ENCODE peak calls at places on chromosomes 11 and 22, in seven cellular contexts. M is hepatocyte, Z is OCI-LY7, D is pancreas, A is NT2/D1, C is neural progenitor cell, F is thoracic aorta. U is an unnamed sample. For H3K9me3, the result is how much of the 10 kb centered on the place peaks cover.

GRCh38 chr11:76601272-76601671 is 69.3 kb downstream of the LRRC32 start:
- DNase-seq in M (peak), Z (no peak), D (no peak), A (no peak), C (no peak), F (no peak), U (no peak)

GRCh38 chr22:41587347-41587723 is 2.3 kb downstream of the PMM1 start:
- DNase-seq in M (no peak), Z (no peak), D (no peak), A (no peak), C (no peak), F (no peak), U (no peak)

GRCh38 chr11:9600651-9601040 is 27.2 kb downstream of the WEE1 start:
- DNase-seq in M (peak), Z (peak), D (no peak), A (no peak), C (no peak), F (no peak), U (no peak)

GRCh38 chr11:75325713-75326438 is 25.6 kb downstream of the ARRB1 start:
- DNase-seq in M (peak), Z (no peak), D (no peak), A (no peak), C (no peak), F (peak), U (no peak)

GRCh38 chr22:37213941-37214340 is 1.7 kb upstream of the SSTR3 start:
- DNase-seq in M (no peak), Z (no peak), D (no peak), A (no peak), C (no peak), F (no peak), U (no peak)

GRCh38 chr22:50708474-50708873 is 29.5 kb upstream of the ACR start:
- DNase-seq in M (no peak), Z (no peak), D (no peak), A (no peak), C (no peak), F (no peak), U (no peak)

GRCh38 chr11:62732830-62733229 is 4.5 kb downstream of the TTC9C start:
- DNase-seq in M (no peak), Z (peak), D (no peak), A (no peak), C (no peak), F (no peak), U (no peak)

GRCh38 chr11:82864268-82864667 is 36.0 kb downstream of the PRCP start:
- DNase-seq in M (peak), Z (peak), D (peak), A (peak), C (peak), F (no peak), U (peak)

GRCh38 chr11:79419120-79419519 is 21.7 kb downstream of the TENM4 start:
- DNase-seq in M (peak), Z (no peak), D (no peak), A (no peak), C (no peak), F (no peak), U (no peak)

GRCh38 chr11:9385288-9385902 is 943 bp downstream of the IPO7 start:
- DNase-seq in M (no peak), Z (peak), D (peak), A (no peak), C (no peak), F (no peak), U (no peak)

GRCh38 chr22:25700996-25701815 is 40.8 kb upstream of the MYO18B start:
- DNase-seq in M (peak), Z (no peak), D (no peak), A (no peak), C (peak), F (no peak), U (no peak)

GRCh38 chr22:27719535-27720227 is 81.9 kb downstream of the MN1 start:
- DNase-seq in M (no peak), Z (peak), D (no peak), A (no peak), C (no peak), F (no peak), U (no peak)

GRCh38 chr11:109911488-109911887 is 181.7 kb upstream of the ZC3H12C start:
- DNase-seq in M (no peak), Z (no peak), D (no peak), A (no peak), C (no peak), F (no peak), U (no peak)

GRCh38 chr11:19790831-19791552 is 78.4 kb downstream of the NAV2 start:
- DNase-seq in M (no peak), Z (peak), D (peak), A (no peak), C (no peak), F (no peak), U (no peak)

GRCh38 chr11:105582497-105582896 is 27.4 kb upstream of the GRIA4 start:
- DNase-seq in M (no peak), Z (no peak), D (no peak), A (no peak), C (no peak), F (no peak), U (no peak)

GRCh38 chr11:118175031-118175531 is 1.4 kb downstream of the SCN2B start:
- DNase-seq in M (no peak), Z (no peak), D (no peak), A (no peak), C (no peak), F (no peak), U (no peak)

GRCh38 chr11:28464252-28464867 is 356.2 kb downstream of the METTL15 start:
- DNase-seq in M (no peak), Z (no peak), D (no peak), A (no peak), C (no peak), F (no peak), U (no peak)

GRCh38 chr11:75323609-75324008 is 27.9 kb downstream of the ARRB1 start:
- DNase-seq in M (peak), Z (no peak), D (no peak), A (no peak), C (no peak), F (no peak), U (no peak)

GRCh38 chr22:43616645-43617044 is 195.5 kb downstream of the EFCAB6 start:
- DNase-seq in M (peak), Z (no peak), D (no peak), A (no peak), C (no peak), F (no peak), U (no peak)

GRCh38 chr11:102751673-102752072 is 26.9 kb upstream of the MMP8 start:
- DNase-seq in M (no peak), Z (no peak), D (no peak), A (no peak), C (no peak), F (no peak), U (no peak)
- H3K4me3 ChIP-seq in M (no peak), Z (no peak), D (no peak), A (no peak), C (no peak), F (no peak), U (no peak)

GRCh38 chr22:11616811-11617210 is 3911.2 kb upstream of the OR11H1 start:
- DNase-seq in M (no peak), Z (no peak), D (no peak), A (no peak), C (no peak), F (no peak), U (no peak)

GRCh38 chr22:11613898-11614755 is 3913.9 kb upstream of the OR11H1 start:
- DNase-seq in M (no peak), Z (no peak), D (no peak), A (no peak), C (no peak), F (no peak), U (no peak)
- H3K9me3 ChIP-seq in M (under half), Z (under half), D (under half), A (under half), C (half or more), F (under half), U (under half)

DNA sequence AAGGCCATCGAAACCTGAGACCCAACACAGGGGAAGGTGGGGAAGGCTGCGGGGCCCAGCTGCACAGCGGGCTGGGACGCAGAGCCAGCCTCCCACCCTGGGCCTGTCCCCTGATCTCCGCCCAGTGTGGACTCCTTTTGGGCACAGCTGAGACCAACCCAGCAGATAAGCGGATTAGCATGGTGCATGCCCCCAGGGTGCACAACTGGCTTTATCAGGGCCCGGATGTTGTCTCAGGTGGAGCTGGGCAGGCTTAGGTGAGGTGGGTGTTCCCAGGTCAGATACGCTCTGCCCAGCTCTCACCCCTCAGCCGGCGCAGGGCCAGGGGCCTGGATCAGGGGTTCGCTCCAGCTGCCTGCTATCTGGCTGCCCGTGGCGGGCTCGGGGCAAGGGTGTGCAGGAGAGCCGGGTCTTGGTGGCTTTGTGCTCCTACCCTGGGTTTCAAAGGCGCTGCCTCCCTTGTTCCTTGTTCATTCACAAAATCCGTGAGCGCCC is 28.0 kb upstream of the MUC5AC start:
- DNase-seq in M (no peak), Z (no peak), D (no peak), A (no peak), C (peak), F (no peak), U (no peak)
- H3K4me3 ChIP-seq in M (no peak), Z (no peak), D (no peak), A (no peak), C (no peak), F (no peak), U (no peak)

GRCh38 chr11:70546179-70546940 is 148.0 kb downstream of the CTTN start:
- DNase-seq in M (no peak), Z (no peak), D (no peak), A (no peak), C (no peak), F (no peak), U (no peak)

GRCh38 chr11:70545626-70545945 is 147.3 kb downstream of the CTTN start:
- DNase-seq in M (no peak), Z (no peak), D (no peak), A (no peak), C (no peak), F (no peak), U (no peak)

GRCh38 chr11:70543611-70544010 is 145.3 kb downstream of the CTTN start:
- DNase-seq in M (no peak), Z (no peak), D (no peak), A (no peak), C (no peak), F (no peak), U (no peak)

GRCh38 chr11:70544067-70544773 is 145.9 kb downstream of the CTTN start:
- DNase-seq in M (no peak), Z (no peak), D (no peak), A (no peak), C (no peak), F (no peak), U (no peak)

DNA sequence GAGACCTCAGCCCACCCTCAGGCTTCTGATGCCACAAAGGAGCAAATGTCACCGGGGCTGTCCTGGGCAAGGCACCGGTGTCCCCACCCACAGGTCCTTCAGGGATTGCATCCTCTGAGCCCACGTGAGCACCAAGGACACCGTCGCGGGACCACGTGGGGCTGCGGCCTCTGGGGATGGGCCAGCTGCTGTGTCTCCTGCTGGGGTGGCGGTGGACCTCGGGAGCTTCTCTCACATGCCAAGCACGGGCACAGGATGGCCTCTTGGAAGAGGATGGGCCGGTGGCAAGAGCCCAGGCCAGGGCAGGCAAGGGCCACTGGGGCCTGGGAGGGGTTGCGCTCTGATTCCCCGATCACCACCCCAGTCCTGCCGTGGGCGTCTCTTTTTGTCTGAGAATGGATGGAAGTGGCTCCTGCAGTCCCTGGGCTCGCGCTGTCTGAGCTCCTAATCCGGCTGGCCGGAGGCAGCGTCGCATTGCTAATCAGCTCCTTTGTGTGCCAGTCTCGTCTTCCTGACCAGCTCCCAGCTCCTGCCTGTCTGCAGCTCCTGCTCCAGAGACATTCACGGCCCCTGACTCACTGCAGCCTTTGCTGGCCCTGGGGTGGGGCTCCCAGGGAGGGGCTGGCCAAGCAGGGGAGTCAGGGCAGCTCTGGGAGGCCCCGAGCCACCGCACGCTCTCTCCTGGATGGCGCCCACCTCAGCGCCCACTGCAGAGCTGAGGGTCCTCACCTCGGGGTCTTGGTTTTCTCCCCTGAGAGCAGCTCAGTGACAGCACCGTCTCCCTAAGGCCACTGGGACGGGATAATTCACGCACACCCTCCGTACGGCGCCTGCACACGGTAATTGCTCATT is 146.7 kb downstream of the CTTN start:
- DNase-seq in M (peak), Z (no peak), D (no peak), A (peak), C (peak), F (no peak), U (no peak)
- H3K9me3 ChIP-seq in M (under half), Z (under half), D (under half), A (under half), C (under half), F (under half), U (under half)

DNA sequence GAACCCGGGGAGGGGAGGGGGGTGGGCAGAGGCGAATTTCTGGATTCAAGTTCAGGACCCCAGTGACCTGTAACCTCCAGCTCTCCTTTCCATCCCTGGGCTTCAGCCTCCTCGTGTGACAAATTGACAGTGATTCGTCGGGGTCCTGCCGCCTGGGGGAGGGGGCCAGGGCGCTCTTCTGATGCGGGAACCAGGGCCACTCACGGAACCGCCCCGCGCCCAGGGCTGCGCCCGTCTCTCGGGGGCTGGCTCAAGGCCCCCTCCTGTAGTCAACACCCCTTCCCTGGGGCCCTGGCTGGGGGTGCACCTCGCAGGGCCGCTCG is 92.8 kb upstream of the ANO1 start:
- DNase-seq in M (no peak), Z (no peak), D (no peak), A (no peak), C (no peak), F (no peak), U (no peak)
- H3K4me3 ChIP-seq in M (peak), Z (no peak), D (peak), A (peak), C (peak), F (peak), U (no peak)

GRCh38 chr11:133816146-133816545 is 29.2 kb downstream of the SPATA19 start:
- DNase-seq in M (no peak), Z (no peak), D (no peak), A (no peak), C (no peak), F (no peak), U (no peak)
- H3K9me3 ChIP-seq in M (under half), Z (under half), D (under half), A (under half), C (under half), F (under half), U (under half)

GRCh38 chr11:123323482-123324056 is 106.5 kb upstream of the GRAMD1B start:
- DNase-seq in M (no peak), Z (no peak), D (no peak), A (no peak), C (no peak), F (no peak), U (no peak)
- H3K4me3 ChIP-seq in M (no peak), Z (no peak), D (no peak), A (no peak), C (no peak), F (no peak), U (no peak)

GRCh38 chr11:55497068-55497467 is 57.2 kb upstream of the OR4C15 start:
- DNase-seq in M (no peak), Z (no peak), D (no peak), A (no peak), C (no peak), F (no peak), U (no peak)
- H3K9me3 ChIP-seq in M (under half), Z (under half), D (under half), A (under half), C (under half), F (under half), U (under half)

GRCh38 chr11:67667490-67668190 is 6.8 kb downstream of the ALDH3B2 start:
- DNase-seq in M (no peak), Z (peak), D (no peak), A (no peak), C (no peak), F (no peak), U (no peak)
- H3K4me3 ChIP-seq in M (no peak), Z (peak), D (no peak), A (no peak), C (no peak), F (no peak), U (no peak)

DNA sequence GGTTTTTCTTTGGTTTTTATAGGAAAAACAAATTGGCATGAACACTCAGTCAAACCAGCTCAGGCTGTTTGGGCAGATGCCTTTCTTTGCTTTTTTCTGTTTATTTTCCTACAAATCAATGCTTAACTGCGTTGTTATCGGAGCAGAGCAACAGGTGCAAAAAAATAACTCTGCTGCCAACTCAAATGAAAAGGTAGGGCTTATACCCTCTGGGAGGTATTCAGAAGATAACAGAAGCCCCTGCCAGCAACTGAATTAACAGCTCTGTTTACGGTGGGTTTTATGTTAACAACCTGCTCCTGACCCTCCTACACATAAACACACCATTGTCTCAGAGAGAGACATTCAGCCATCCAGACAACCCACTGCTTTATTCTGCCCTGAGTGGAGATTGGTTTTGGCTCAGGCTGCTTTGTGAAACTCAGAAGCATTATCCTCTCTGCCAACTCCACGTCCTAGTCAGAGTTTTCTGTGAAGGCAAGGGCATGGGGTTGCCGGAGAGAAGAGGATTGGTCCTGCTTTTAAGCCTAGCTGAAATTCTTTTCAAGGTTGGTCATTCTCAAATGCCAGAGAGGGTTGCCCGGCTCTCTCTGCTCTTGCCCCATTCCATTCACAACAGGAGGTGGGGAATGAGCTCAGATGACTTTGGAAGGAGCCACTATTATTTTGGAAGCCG is 11.3 kb downstream of the EHF start:
- DNase-seq in M (peak), Z (no peak), D (peak), A (no peak), C (peak), F (no peak), U (no peak)
- H3K9me3 ChIP-seq in M (under half), Z (under half), D (under half), A (under half), C (under half), F (under half), U (under half)